ENCODE peak calls at places on chromosomes 6 and 20, in six cellular contexts. K, W, Y, J, O and S are unnamed samples. For H3K4me1, the result is how much of the 10 kb centered on the place peaks cover.

GRCh38 chr6:13392462-13392861 is 64.1 kb upstream of the TBC1D7 start:
- DNase-seq in K (no peak), O (no peak), Y (no peak), W (no peak), J (no peak), S (no peak)

GRCh38 chr6:158067436-158068015 is 85.9 kb downstream of the SYNJ2 start:
- DNase-seq in O (no peak), W (no peak), K (no peak), Y (no peak), J (no peak), S (no peak)

GRCh38 chr6:40755046-40755681 is 168.0 kb upstream of the LRFN2 start:
- DNase-seq in Y (no peak), W (no peak), K (no peak), J (peak), O (peak), S (no peak)

GRCh38 chr6:119626884-119627619 is 277.5 kb upstream of the MAN1A1 start:
- DNase-seq in K (no peak), O (no peak), W (no peak), Y (no peak), J (no peak), S (no peak)

GRCh38 chr6:139569561-139569960 is 195.1 kb upstream of the CITED2 start:
- DNase-seq in O (peak), Y (no peak), J (no peak), W (no peak), K (no peak), S (no peak)

GRCh38 chr6:35094183-35094582 is 47.0 kb downstream of the TCP11 start:
- DNase-seq in W (no peak), J (no peak), Y (no peak), K (no peak), O (no peak), S (no peak)

GRCh38 chr6:88077305-88077704 is 29.7 kb downstream of the SPACA1 start:
- DNase-seq in O (no peak), K (no peak), W (no peak), J (no peak), Y (no peak), S (no peak)

GRCh38 chr20:48703107-48703506 is 124.7 kb downstream of the PREX1 start:
- DNase-seq in Y (peak), O (no peak), K (no peak), J (no peak), W (no peak), S (no peak)

GRCh38 chr6:147468634-147469033 is 39.9 kb upstream of the SAMD5 start:
- DNase-seq in Y (no peak), K (no peak), W (no peak), J (no peak), O (no peak), S (no peak)

GRCh38 chr6:36933102-36933501 is 21.4 kb upstream of the PI16 start:
- DNase-seq in J (no peak), O (peak), W (no peak), K (no peak), Y (no peak), S (no peak)

GRCh38 chr20:5862703-5863039 is 87.7 kb downstream of the TRMT6 start:
- DNase-seq in Y (no peak), O (peak), J (no peak), K (no peak), W (no peak), S (no peak)

GRCh38 chr6:16249971-16250370 is 11.6 kb downstream of the GMPR start:
- DNase-seq in O (no peak), J (no peak), W (no peak), Y (no peak), K (no peak), S (no peak)

GRCh38 chr6:122491915-122492537 is 20.4 kb upstream of the SERINC1 start:
- DNase-seq in O (peak), Y (peak), W (peak), K (peak), J (peak), S (peak)

GRCh38 chr6:101435028-101435427 is 41.5 kb downstream of the GRIK2 start:
- DNase-seq in K (no peak), W (no peak), J (no peak), O (no peak), Y (no peak), S (no peak)

GRCh38 chr20:53214392-53214791 is 242.2 kb downstream of the TSHZ2 start:
- DNase-seq in Y (no peak), J (no peak), K (no peak), O (no peak), W (no peak), S (no peak)

GRCh38 chr6:19830171-19830570 is 7.0 kb upstream of the ID4 start:
- DNase-seq in J (no peak), Y (no peak), K (no peak), W (no peak), O (peak), S (no peak)

GRCh38 chr6:47241742-47242482 is 67.8 kb downstream of the TNFRSF21 start:
- DNase-seq in W (no peak), O (peak), Y (peak), J (no peak), K (no peak), S (no peak)

GRCh38 chr6:13250703-13251102 is 77.6 kb downstream of the TBC1D7 start:
- DNase-seq in K (no peak), Y (no peak), J (no peak), W (no peak), O (peak), S (no peak)

GRCh38 chr6:26032387-26033131 is 54.7 kb upstream of the HFE start:
- DNase-seq in W (peak), O (peak), K (no peak), J (no peak), Y (no peak), S (no peak)

GRCh38 chr20:44776977-44777376 is 31.3 kb downstream of the KCNK15 start:
- DNase-seq in W (peak), J (no peak), K (no peak), O (peak), Y (no peak), S (no peak)

GRCh38 chr6:145245119-145245518 is 490.2 kb downstream of the EPM2A start:
- DNase-seq in O (peak), K (no peak), J (no peak), W (no peak), Y (no peak), S (no peak)

GRCh38 chr6:141488466-141488865 is 644.3 kb upstream of the GJE1 start:
- DNase-seq in W (no peak), Y (no peak), O (no peak), J (no peak), K (no peak), S (no peak)

GRCh38 chr6:124961784-124962611 is at the start of gene RNF217:
- DNase-seq in J (peak), W (peak), K (peak), O (peak), Y (peak), S (peak)
- TF ChIP-seq CTCF in J (no peak), W (no peak), K (peak), O (no peak), Y (no peak), S (peak)

DNA sequence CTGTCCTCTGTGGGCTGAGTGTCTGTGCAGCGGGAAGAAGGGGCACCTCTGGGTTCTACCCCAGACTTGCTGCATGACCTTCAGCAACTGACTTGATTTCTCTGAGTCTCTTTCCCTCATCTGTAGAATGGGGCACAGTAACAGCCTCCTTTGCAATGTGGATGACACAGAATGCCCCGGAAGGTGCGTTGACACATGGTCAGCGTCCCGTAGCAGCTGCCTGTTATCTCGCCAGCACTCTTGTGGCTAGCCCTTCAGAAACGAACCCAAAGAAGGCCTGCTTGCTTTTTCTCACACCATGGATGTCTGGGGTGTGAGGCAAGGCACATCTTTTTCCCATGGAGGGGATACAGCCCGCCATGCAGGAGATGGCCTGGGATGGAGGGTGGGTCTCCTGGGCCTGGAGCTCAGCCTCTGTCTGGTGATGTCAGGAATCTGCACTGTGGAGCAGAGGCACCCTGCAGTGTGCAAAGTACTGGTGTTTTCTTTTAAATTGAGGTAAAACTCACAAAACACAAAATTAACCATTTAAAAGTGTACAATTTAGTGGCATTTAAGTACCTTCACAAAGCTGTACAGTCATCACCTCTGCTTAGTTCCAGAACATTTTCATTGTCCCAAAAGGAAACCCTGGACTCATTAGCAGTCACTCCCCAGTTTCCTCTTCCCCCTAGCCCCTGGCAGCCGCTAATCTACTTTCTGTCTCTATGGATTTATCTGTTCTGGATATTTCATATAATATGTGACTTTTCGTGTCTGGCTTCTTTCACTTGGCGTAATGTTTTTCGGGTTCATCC is 59.8 kb upstream of the FAM83D start:
- DNase-seq in Y (no peak), K (no peak), O (no peak), J (no peak), W (no peak), S (no peak)
- H3K4me1 ChIP-seq in Y (under half), K (under half), O (under half), J (under half), W (under half), S (under half)

DNA sequence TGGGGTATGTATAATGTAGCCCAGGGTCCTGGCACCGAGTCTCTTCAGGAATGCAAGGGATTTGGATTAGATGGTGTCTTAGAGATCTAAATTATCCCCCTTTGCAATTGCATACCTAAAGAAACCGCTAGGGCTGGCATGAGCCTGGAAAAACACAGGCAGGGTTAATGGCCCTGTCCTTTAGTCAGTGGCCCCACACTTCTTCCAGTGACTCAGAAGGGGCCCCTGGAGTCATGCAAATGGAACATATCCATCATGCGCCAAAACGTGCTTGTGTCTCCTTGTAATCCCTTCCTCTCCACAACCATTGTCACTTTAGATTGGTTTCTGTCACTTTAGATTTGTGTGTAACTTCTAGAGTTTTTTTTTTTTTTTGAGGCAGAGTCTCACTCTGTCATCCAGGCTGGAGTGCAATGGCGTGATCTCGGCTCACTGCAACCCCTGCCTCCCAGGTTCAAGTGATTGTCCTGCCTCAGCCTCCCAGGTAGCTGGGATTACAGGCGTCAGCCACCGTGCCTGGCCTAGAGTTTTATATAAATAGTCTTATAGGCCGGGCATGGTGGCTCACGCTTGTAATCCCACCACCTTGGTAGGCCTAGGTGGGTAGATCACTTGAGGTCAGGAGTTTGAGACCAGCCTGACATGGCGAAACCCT is 8.7 kb upstream of the MYBL2 start:
- DNase-seq in K (no peak), O (no peak), W (no peak), Y (no peak), J (no peak), S (no peak)
- TF ChIP-seq CTCF in K (no peak), O (no peak), W (no peak), Y (no peak), J (no peak), S (no peak)

DNA sequence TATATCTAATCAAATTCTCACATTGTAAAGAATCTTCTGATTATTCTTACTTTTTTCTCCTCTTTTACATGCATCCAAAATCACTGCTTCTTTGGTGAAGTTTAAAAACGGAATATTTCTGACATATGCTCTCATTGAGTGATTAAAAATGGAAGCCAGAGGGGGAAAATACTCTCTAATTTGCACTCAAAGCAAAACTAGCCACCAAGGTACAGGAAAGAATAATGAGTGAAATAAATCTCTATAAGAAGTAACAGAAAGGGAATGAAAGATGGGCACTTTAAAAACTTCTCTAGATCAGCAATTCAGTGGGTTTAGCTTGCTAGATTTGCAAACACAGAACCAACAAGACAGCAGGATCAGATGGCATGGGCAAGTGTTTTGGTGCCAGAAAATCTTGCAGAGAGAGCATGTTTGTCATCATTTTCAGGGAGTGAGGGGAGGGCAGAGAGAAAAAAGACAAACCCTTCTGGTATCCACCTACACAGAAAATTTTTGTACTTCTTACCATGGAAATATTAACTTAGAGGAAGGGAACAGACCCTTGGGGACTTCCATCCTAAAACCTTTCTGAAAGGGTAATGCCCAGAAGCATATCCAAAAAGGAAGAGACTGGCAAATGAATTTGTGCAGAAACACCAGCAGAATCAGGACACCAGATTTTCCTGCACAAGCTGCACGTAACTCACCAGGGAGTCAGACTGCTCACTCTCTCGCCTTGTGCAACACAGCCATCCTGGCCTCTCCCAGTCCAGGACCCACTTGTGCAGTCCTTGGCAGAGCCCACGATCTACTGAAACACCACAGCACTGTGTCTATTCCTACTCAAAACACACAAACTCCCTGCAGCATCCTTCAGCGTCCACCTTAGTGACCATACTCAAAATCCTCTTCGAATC is 270.2 kb upstream of the PRDM1 start:
- DNase-seq in W (no peak), J (no peak), Y (no peak), O (no peak), K (no peak), S (no peak)
- H3K4me1 ChIP-seq in W (under half), J (under half), Y (under half), O (under half), K (under half), S (under half)